ENCODE peak calls at places on chromosomes 1 and 21, in nine cellular contexts. H, F, A, Z, X, O, J, L and R are unnamed samples.

GRCh38 chr1:228082975-228083870 is 715 bp downstream of the ARF1 start:
- DNase-seq in Z (no peak), H (peak), L (peak), F (no peak), A (no peak), O (peak), J (no peak), X (peak), R (peak)

GRCh38 chr1:209368864-209369598 is 214.5 kb upstream of the CAMK1G start:
- DNase-seq in O (no peak), A (peak), L (no peak), X (peak), J (no peak), Z (peak), F (peak), H (peak), R (no peak)

GRCh38 chr21:37568415-37568814 is 201.8 kb downstream of the DYRK1A start:
- DNase-seq in L (no peak), F (no peak), Z (no peak), J (no peak), O (no peak), X (no peak), A (no peak), H (no peak), R (no peak)

GRCh38 chr1:180515857-180516388 is 13.5 kb upstream of the ACBD6 start:
- DNase-seq in A (peak), L (peak), F (no peak), H (peak), X (peak), Z (peak), O (peak), J (no peak), R (peak)

GRCh38 chr1:3903141-3904005 is 3.3 kb upstream of the C1orf174 start:
- DNase-seq in A (no peak), J (no peak), Z (no peak), L (no peak), H (peak), O (no peak), F (peak), X (no peak), R (no peak)

GRCh38 chr1:166950156-166950555 is 25.2 kb downstream of the ILDR2 start:
- DNase-seq in O (peak), J (no peak), A (no peak), X (no peak), H (no peak), L (no peak), F (no peak), Z (no peak), R (peak)

GRCh38 chr21:15210235-15210678 is 145.5 kb upstream of the NRIP1 start:
- DNase-seq in O (no peak), H (peak), X (peak), Z (peak), F (no peak), A (peak), J (no peak), L (no peak), R (peak)

GRCh38 chr1:52127181-52128175 is 14.4 kb upstream of the ZFYVE9 start:
- DNase-seq in J (no peak), O (peak), X (no peak), A (peak), Z (peak), F (peak), L (no peak), H (peak), R (no peak)

GRCh38 chr1:159756397-159756796 is 24.4 kb upstream of the DUSP23 start:
- DNase-seq in H (peak), L (no peak), O (no peak), F (no peak), Z (no peak), A (peak), J (no peak), X (no peak), R (no peak)

GRCh38 chr1:202162049-202162417 is 1.6 kb upstream of the PTPN7 start:
- DNase-seq in X (no peak), O (no peak), F (no peak), L (peak), H (no peak), J (no peak), Z (no peak), A (no peak), R (no peak)

GRCh38 chr1:235404190-235404589 is 37.0 kb downstream of the TBCE start:
- DNase-seq in Z (no peak), A (no peak), O (no peak), F (no peak), H (no peak), L (no peak), X (no peak), J (no peak), R (no peak)

GRCh38 chr21:30446969-30447368 is 6.9 kb downstream of the KRTAP15-1 start:
- DNase-seq in Z (no peak), A (no peak), L (no peak), H (no peak), X (no peak), F (no peak), J (no peak), O (no peak), R (no peak)

GRCh38 chr1:226203693-226204092 is 17.2 kb upstream of the ACBD3 start:
- DNase-seq in L (no peak), J (no peak), F (no peak), Z (no peak), X (no peak), O (no peak), A (no peak), H (no peak), R (no peak)

GRCh38 chr1:1619917-1620361 is 4.6 kb downstream of the MIB2 start:
- DNase-seq in F (no peak), L (no peak), J (no peak), X (peak), O (peak), A (no peak), Z (no peak), H (no peak), R (no peak)

GRCh38 chr1:204837440-204838084 is 33.1 kb upstream of the NFASC start:
- DNase-seq in O (peak), J (no peak), Z (peak), X (peak), F (peak), L (no peak), A (peak), H (peak), R (peak)